ENCODE peak calls at places on chromosomes 16 and 17, in ten cellular contexts. One of them, this sample, is unnamed. For H3K36me3, the result is how much of the 10 kb centered on the place peaks cover.

GRCh38 chr16:2039286-2040030 is 8.2 kb downstream of the NTHL1 start:
- DNase-seq in upper lobe of right lung: peak
- DNase-seq in esophagus muscularis mucosa: peak
- DNase-seq in mammary epithelial cell: no peak
- DNase-seq in brain microvascular endothelial cell: peak
- DNase-seq in MM.1S: no peak
- DNase-seq in WERI-Rb-1: peak
- DNase-seq in fibroblast of lung: peak
- DNase-seq in body of pancreas: no peak
- DNase-seq in GM23338: no peak
- DNase-seq in this sample: no peak

GRCh38 chr16:73949574-73950348 is 346.9 kb upstream of the PSMD7 start:
- DNase-seq in GM23338: no peak
- DNase-seq in mammary epithelial cell: peak
- DNase-seq in WERI-Rb-1: no peak
- DNase-seq in upper lobe of right lung: no peak
- DNase-seq in fibroblast of lung: peak
- DNase-seq in MM.1S: no peak
- DNase-seq in body of pancreas: no peak
- DNase-seq in esophagus muscularis mucosa: no peak
- DNase-seq in brain microvascular endothelial cell: peak
- DNase-seq in this sample: no peak

GRCh38 chr17:48296453-48296852 is 133.6 kb downstream of the SKAP1 start:
- DNase-seq in MM.1S: no peak
- DNase-seq in brain microvascular endothelial cell: no peak
- DNase-seq in WERI-Rb-1: no peak
- DNase-seq in GM23338: no peak
- DNase-seq in mammary epithelial cell: no peak
- DNase-seq in upper lobe of right lung: no peak
- DNase-seq in fibroblast of lung: no peak
- DNase-seq in body of pancreas: no peak
- DNase-seq in esophagus muscularis mucosa: no peak
- DNase-seq in this sample: no peak

GRCh38 chr17:55609737-55610201 is 98.5 kb upstream of the SMIM36 start:
- DNase-seq in GM23338: no peak
- DNase-seq in WERI-Rb-1: no peak
- DNase-seq in mammary epithelial cell: no peak
- DNase-seq in esophagus muscularis mucosa: no peak
- DNase-seq in brain microvascular endothelial cell: peak
- DNase-seq in upper lobe of right lung: no peak
- DNase-seq in MM.1S: no peak
- DNase-seq in body of pancreas: no peak
- DNase-seq in fibroblast of lung: peak
- DNase-seq in this sample: no peak

GRCh38 chr17:42312285-42313130 is 24.2 kb downstream of the STAT5A start:
- DNase-seq in mammary epithelial cell: peak
- DNase-seq in MM.1S: peak
- DNase-seq in GM23338: peak
- DNase-seq in esophagus muscularis mucosa: no peak
- DNase-seq in upper lobe of right lung: peak
- DNase-seq in brain microvascular endothelial cell: peak
- DNase-seq in body of pancreas: peak
- DNase-seq in WERI-Rb-1: peak
- DNase-seq in fibroblast of lung: peak
- DNase-seq in this sample: peak

GRCh38 chr17:45971698-45972141 is 27.3 kb upstream of the STH start:
- DNase-seq in fibroblast of lung: no peak
- DNase-seq in MM.1S: no peak
- DNase-seq in GM23338: peak
- DNase-seq in body of pancreas: no peak
- DNase-seq in brain microvascular endothelial cell: no peak
- DNase-seq in esophagus muscularis mucosa: no peak
- DNase-seq in upper lobe of right lung: no peak
- DNase-seq in mammary epithelial cell: no peak
- DNase-seq in WERI-Rb-1: no peak
- DNase-seq in this sample: no peak

GRCh38 chr16:50747206-50747956 is 5.5 kb downstream of the CYLD start:
- DNase-seq in fibroblast of lung: peak
- DNase-seq in WERI-Rb-1: no peak
- DNase-seq in mammary epithelial cell: peak
- DNase-seq in MM.1S: peak
- DNase-seq in body of pancreas: no peak
- DNase-seq in GM23338: peak
- DNase-seq in esophagus muscularis mucosa: no peak
- DNase-seq in upper lobe of right lung: no peak
- DNase-seq in brain microvascular endothelial cell: no peak
- DNase-seq in this sample: peak

GRCh38 chr16:21162661-21163151 is 4.2 kb downstream of the LDAF1 start:
- DNase-seq in WERI-Rb-1: no peak
- DNase-seq in body of pancreas: peak
- DNase-seq in MM.1S: no peak
- DNase-seq in upper lobe of right lung: no peak
- DNase-seq in fibroblast of lung: peak
- DNase-seq in brain microvascular endothelial cell: no peak
- DNase-seq in GM23338: no peak
- DNase-seq in esophagus muscularis mucosa: no peak
- DNase-seq in mammary epithelial cell: no peak
- DNase-seq in this sample: no peak

GRCh38 chr17:33334703-33335102 is 41.6 kb upstream of the ASIC2 start:
- DNase-seq in upper lobe of right lung: no peak
- DNase-seq in body of pancreas: no peak
- DNase-seq in GM23338: no peak
- DNase-seq in MM.1S: no peak
- DNase-seq in fibroblast of lung: no peak
- DNase-seq in mammary epithelial cell: no peak
- DNase-seq in WERI-Rb-1: no peak
- DNase-seq in brain microvascular endothelial cell: no peak
- DNase-seq in esophagus muscularis mucosa: no peak
- DNase-seq in this sample: no peak

GRCh38 chr17:79108232-79108850 is 33.7 kb downstream of the ENGASE start:
- DNase-seq in MM.1S: no peak
- DNase-seq in GM23338: no peak
- DNase-seq in esophagus muscularis mucosa: no peak
- DNase-seq in upper lobe of right lung: no peak
- DNase-seq in fibroblast of lung: no peak
- DNase-seq in mammary epithelial cell: no peak
- DNase-seq in body of pancreas: no peak
- DNase-seq in WERI-Rb-1: no peak
- DNase-seq in brain microvascular endothelial cell: no peak
- DNase-seq in this sample: no peak

GRCh38 chr17:4676777-4677176 is 27.2 kb downstream of the PELP1 start:
- DNase-seq in MM.1S: no peak
- DNase-seq in WERI-Rb-1: no peak
- DNase-seq in body of pancreas: no peak
- DNase-seq in GM23338: no peak
- DNase-seq in fibroblast of lung: peak
- DNase-seq in brain microvascular endothelial cell: no peak
- DNase-seq in upper lobe of right lung: no peak
- DNase-seq in esophagus muscularis mucosa: no peak
- DNase-seq in mammary epithelial cell: no peak
- DNase-seq in this sample: no peak

GRCh38 chr16:88453621-88454314 is 688 bp downstream of the ZFPM1 start:
- DNase-seq in esophagus muscularis mucosa: no peak
- DNase-seq in WERI-Rb-1: no peak
- DNase-seq in brain microvascular endothelial cell: no peak
- DNase-seq in body of pancreas: peak
- DNase-seq in mammary epithelial cell: peak
- DNase-seq in upper lobe of right lung: no peak
- DNase-seq in fibroblast of lung: no peak
- DNase-seq in GM23338: peak
- DNase-seq in MM.1S: no peak
- DNase-seq in this sample: no peak

GRCh38 chr16:88453217-88453531 is at the start of gene ZFPM1:
- DNase-seq in fibroblast of lung: no peak
- DNase-seq in esophagus muscularis mucosa: no peak
- DNase-seq in GM23338: no peak
- DNase-seq in WERI-Rb-1: no peak
- DNase-seq in mammary epithelial cell: no peak
- DNase-seq in brain microvascular endothelial cell: no peak
- DNase-seq in upper lobe of right lung: no peak
- DNase-seq in body of pancreas: no peak
- DNase-seq in MM.1S: no peak
- DNase-seq in this sample: no peak

GRCh38 chr16:88451586-88452484 is 1.2 kb upstream of the ZFPM1 start:
- DNase-seq in GM23338: no peak
- DNase-seq in MM.1S: no peak
- DNase-seq in body of pancreas: no peak
- DNase-seq in brain microvascular endothelial cell: no peak
- DNase-seq in fibroblast of lung: no peak
- DNase-seq in esophagus muscularis mucosa: no peak
- DNase-seq in mammary epithelial cell: no peak
- DNase-seq in upper lobe of right lung: no peak
- DNase-seq in WERI-Rb-1: no peak
- DNase-seq in this sample: peak

GRCh38 chr16:88454315-88455057 is 1.4 kb downstream of the ZFPM1 start:
- DNase-seq in body of pancreas: peak
- DNase-seq in GM23338: peak
- DNase-seq in upper lobe of right lung: no peak
- DNase-seq in esophagus muscularis mucosa: no peak
- DNase-seq in mammary epithelial cell: peak
- DNase-seq in WERI-Rb-1: no peak
- DNase-seq in fibroblast of lung: no peak
- DNase-seq in MM.1S: peak
- DNase-seq in brain microvascular endothelial cell: no peak
- DNase-seq in this sample: peak

GRCh38 chr16:88452485-88453216 is 429 bp upstream of the ZFPM1 start:
- DNase-seq in body of pancreas: peak
- DNase-seq in mammary epithelial cell: peak
- DNase-seq in GM23338: peak
- DNase-seq in esophagus muscularis mucosa: peak
- DNase-seq in fibroblast of lung: peak
- DNase-seq in upper lobe of right lung: peak
- DNase-seq in MM.1S: peak
- DNase-seq in brain microvascular endothelial cell: peak
- DNase-seq in WERI-Rb-1: peak
- DNase-seq in this sample: peak
- H3K27ac ChIP-seq in body of pancreas: peak
- H3K27ac ChIP-seq in mammary epithelial cell: no peak
- H3K27ac ChIP-seq in GM23338: peak
- H3K27ac ChIP-seq in esophagus muscularis mucosa: peak
- H3K27ac ChIP-seq in fibroblast of lung: peak
- H3K27ac ChIP-seq in upper lobe of right lung: peak
- H3K27ac ChIP-seq in MM.1S: peak
- H3K27ac ChIP-seq in brain microvascular endothelial cell: peak
- H3K27ac ChIP-seq in WERI-Rb-1: peak
- H3K27ac ChIP-seq in this sample: peak

DNA sequence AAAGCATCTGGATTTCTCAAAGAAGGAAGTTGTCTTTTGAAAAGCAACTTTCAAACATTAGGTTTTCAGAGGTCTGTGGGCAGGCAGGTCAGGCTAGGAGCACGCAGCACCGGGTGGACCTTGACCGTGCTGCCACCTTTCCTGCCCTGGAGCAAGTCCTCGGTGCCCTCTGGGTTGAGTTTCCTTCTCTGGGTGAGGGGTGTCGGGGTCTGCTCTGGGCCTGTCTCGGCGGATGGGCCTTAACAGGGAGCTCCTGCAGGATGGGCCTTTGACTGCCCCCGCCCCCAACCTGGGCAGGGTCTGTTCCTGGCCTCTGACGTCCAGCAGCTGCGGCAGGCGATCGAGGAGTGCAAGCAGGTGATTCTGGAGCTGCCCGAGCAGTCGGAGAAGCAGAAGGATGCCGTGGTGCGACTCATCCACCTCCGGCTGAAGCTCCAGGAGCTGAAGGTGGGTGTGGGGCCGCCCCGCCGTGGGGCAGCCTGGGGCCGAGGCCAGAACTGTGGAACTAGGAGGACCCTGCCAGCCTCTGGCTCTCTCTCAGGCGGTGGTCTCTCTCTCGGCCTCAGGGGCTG is 8.7 kb downstream of the DEF8 start:
- DNase-seq in upper lobe of right lung: peak
- DNase-seq in brain microvascular endothelial cell: no peak
- DNase-seq in WERI-Rb-1: no peak
- DNase-seq in GM23338: no peak
- DNase-seq in mammary epithelial cell: no peak
- DNase-seq in esophagus muscularis mucosa: no peak
- DNase-seq in fibroblast of lung: no peak
- DNase-seq in body of pancreas: no peak
- DNase-seq in MM.1S: no peak
- DNase-seq in this sample: no peak
- H3K4me3 ChIP-seq in upper lobe of right lung: peak
- H3K4me3 ChIP-seq in brain microvascular endothelial cell: no peak
- H3K4me3 ChIP-seq in WERI-Rb-1: no peak
- H3K4me3 ChIP-seq in GM23338: no peak
- H3K4me3 ChIP-seq in mammary epithelial cell: no peak
- H3K4me3 ChIP-seq in esophagus muscularis mucosa: peak
- H3K4me3 ChIP-seq in fibroblast of lung: no peak
- H3K4me3 ChIP-seq in body of pancreas: no peak
- H3K4me3 ChIP-seq in MM.1S: no peak
- H3K4me3 ChIP-seq in this sample: no peak

GRCh38 chr17:75662511-75662910 is 4.4 kb downstream of the RECQL5 start:
- DNase-seq in WERI-Rb-1: no peak
- DNase-seq in upper lobe of right lung: peak
- DNase-seq in fibroblast of lung: no peak
- DNase-seq in brain microvascular endothelial cell: no peak
- DNase-seq in mammary epithelial cell: no peak
- DNase-seq in GM23338: no peak
- DNase-seq in body of pancreas: no peak
- DNase-seq in esophagus muscularis mucosa: no peak
- DNase-seq in MM.1S: no peak
- DNase-seq in this sample: no peak

GRCh38 chr17:75658237-75658636 is 8.7 kb downstream of the RECQL5 start:
- DNase-seq in GM23338: no peak
- DNase-seq in body of pancreas: no peak
- DNase-seq in brain microvascular endothelial cell: no peak
- DNase-seq in MM.1S: no peak
- DNase-seq in upper lobe of right lung: peak
- DNase-seq in fibroblast of lung: no peak
- DNase-seq in WERI-Rb-1: no peak
- DNase-seq in mammary epithelial cell: no peak
- DNase-seq in esophagus muscularis mucosa: no peak
- DNase-seq in this sample: no peak

GRCh38 chr17:75665981-75666380 is 973 bp downstream of the RECQL5 start:
- DNase-seq in GM23338: no peak
- DNase-seq in WERI-Rb-1: no peak
- DNase-seq in body of pancreas: no peak
- DNase-seq in MM.1S: no peak
- DNase-seq in esophagus muscularis mucosa: no peak
- DNase-seq in mammary epithelial cell: no peak
- DNase-seq in upper lobe of right lung: peak
- DNase-seq in fibroblast of lung: no peak
- DNase-seq in brain microvascular endothelial cell: no peak
- DNase-seq in this sample: no peak

GRCh38 chr17:75664099-75664549 is 2.8 kb downstream of the RECQL5 start:
- DNase-seq in mammary epithelial cell: no peak
- DNase-seq in body of pancreas: no peak
- DNase-seq in MM.1S: peak
- DNase-seq in brain microvascular endothelial cell: no peak
- DNase-seq in GM23338: no peak
- DNase-seq in upper lobe of right lung: no peak
- DNase-seq in esophagus muscularis mucosa: no peak
- DNase-seq in WERI-Rb-1: no peak
- DNase-seq in fibroblast of lung: no peak
- DNase-seq in this sample: no peak

GRCh38 chr17:75661531-75661930 is 5.4 kb downstream of the RECQL5 start:
- DNase-seq in body of pancreas: no peak
- DNase-seq in WERI-Rb-1: no peak
- DNase-seq in mammary epithelial cell: no peak
- DNase-seq in fibroblast of lung: no peak
- DNase-seq in brain microvascular endothelial cell: no peak
- DNase-seq in MM.1S: no peak
- DNase-seq in esophagus muscularis mucosa: no peak
- DNase-seq in GM23338: no peak
- DNase-seq in upper lobe of right lung: no peak
- DNase-seq in this sample: no peak
- H3K36me3 ChIP-seq in body of pancreas: under half
- H3K36me3 ChIP-seq in WERI-Rb-1: half or more
- H3K36me3 ChIP-seq in mammary epithelial cell: under half
- H3K36me3 ChIP-seq in fibroblast of lung: under half
- H3K36me3 ChIP-seq in brain microvascular endothelial cell: under half
- H3K36me3 ChIP-seq in MM.1S: under half
- H3K36me3 ChIP-seq in esophagus muscularis mucosa: under half
- H3K36me3 ChIP-seq in GM23338: under half
- H3K36me3 ChIP-seq in upper lobe of right lung: under half
- H3K36me3 ChIP-seq in this sample: under half

GRCh38 chr17:39700148-39700987 is 504 bp downstream of the ERBB2 start:
- DNase-seq in fibroblast of lung: peak
- DNase-seq in brain microvascular endothelial cell: peak
- DNase-seq in esophagus muscularis mucosa: no peak
- DNase-seq in GM23338: peak
- DNase-seq in upper lobe of right lung: no peak
- DNase-seq in WERI-Rb-1: no peak
- DNase-seq in MM.1S: no peak
- DNase-seq in mammary epithelial cell: peak
- DNase-seq in body of pancreas: peak
- DNase-seq in this sample: no peak
- H3K27ac ChIP-seq in fibroblast of lung: peak
- H3K27ac ChIP-seq in brain microvascular endothelial cell: no peak
- H3K27ac ChIP-seq in esophagus muscularis mucosa: peak
- H3K27ac ChIP-seq in GM23338: peak
- H3K27ac ChIP-seq in upper lobe of right lung: peak
- H3K27ac ChIP-seq in WERI-Rb-1: peak
- H3K27ac ChIP-seq in MM.1S: no peak
- H3K27ac ChIP-seq in mammary epithelial cell: peak
- H3K27ac ChIP-seq in body of pancreas: peak
- H3K27ac ChIP-seq in this sample: no peak